ENCODE peak calls at places on chromosomes 3 and 15, in five cellular contexts. One of them, this sample, is unnamed.

GRCh38 chr15:72740202-72740601 is 43.4 kb downstream of the ADPGK start:
- DNase-seq in K562: no peak
- DNase-seq in AG08396: no peak
- DNase-seq in 8988T: no peak
- DNase-seq in COLO829: no peak
- DNase-seq in this sample: no peak

GRCh38 chr3:38454179-38454883 is 641 bp downstream of the ACVR2B start:
- DNase-seq in K562: peak
- DNase-seq in AG08396: peak
- DNase-seq in 8988T: peak
- DNase-seq in COLO829: no peak
- DNase-seq in this sample: peak

GRCh38 chr3:188037965-188038581 is 115.9 kb upstream of the LPP start:
- DNase-seq in K562: no peak
- DNase-seq in AG08396: no peak
- DNase-seq in 8988T: no peak
- DNase-seq in COLO829: no peak
- DNase-seq in this sample: no peak

GRCh38 chr3:116388867-116389385 is 56.4 kb downstream of the LSAMP start:
- DNase-seq in K562: no peak
- DNase-seq in AG08396: no peak
- DNase-seq in 8988T: no peak
- DNase-seq in COLO829: no peak
- DNase-seq in this sample: no peak

GRCh38 chr3:114274929-114275328 is 18.9 kb upstream of the TIGIT start:
- DNase-seq in K562: no peak
- DNase-seq in AG08396: no peak
- DNase-seq in 8988T: no peak
- DNase-seq in COLO829: no peak
- DNase-seq in this sample: peak

GRCh38 chr15:67024322-67024997 is 40.9 kb upstream of the SMAD3 start:
- DNase-seq in K562: peak
- DNase-seq in AG08396: peak
- DNase-seq in 8988T: no peak
- DNase-seq in COLO829: peak
- DNase-seq in this sample: no peak

GRCh38 chr3:175606650-175607318 is 747.6 kb downstream of the NAALADL2 start:
- DNase-seq in K562: no peak
- DNase-seq in AG08396: no peak
- DNase-seq in 8988T: no peak
- DNase-seq in COLO829: no peak
- DNase-seq in this sample: no peak

GRCh38 chr3:170869240-170869592 is 779 bp downstream of the RPL22L1 start:
- DNase-seq in K562: no peak
- DNase-seq in AG08396: no peak
- DNase-seq in 8988T: no peak
- DNase-seq in COLO829: no peak
- DNase-seq in this sample: no peak

GRCh38 chr3:61353353-61353752 is 102.1 kb upstream of the FHIT start:
- DNase-seq in K562: no peak
- DNase-seq in AG08396: no peak
- DNase-seq in 8988T: no peak
- DNase-seq in COLO829: no peak
- DNase-seq in this sample: no peak